ENCODE peak calls at places on chromosomes 6 and 20, in ten cellular contexts. E is pancreas, M is endothelial cell of umbilical vein, J is psoas muscle, X is K562, F is choroid plexus epithelial cell, T is GM23338, I is breast epithelium, U is stomach, Z is ascending aorta. D is an unnamed sample.

GRCh38 chr20:24735263-24735662 is 213.8 kb upstream of the CST7 start:
- DNase-seq in E (no peak), M (no peak), J (no peak), X (no peak), F (no peak), T (peak), I (no peak), U (no peak), Z (no peak), D (no peak)

GRCh38 chr6:157761331-157761921 is 61.6 kb upstream of the SNX9 start:
- DNase-seq in E (no peak), M (no peak), J (no peak), X (no peak), F (peak), T (no peak), I (no peak), U (no peak), Z (no peak), D (peak)

GRCh38 chr6:3759656-3760245 is 8.2 kb upstream of the PXDC1 start:
- DNase-seq in E (no peak), M (no peak), J (no peak), X (no peak), F (peak), T (no peak), I (no peak), U (no peak), Z (peak), D (peak)

GRCh38 chr20:43961541-43962471 is 47.2 kb downstream of the TOX2 start:
- DNase-seq in E (no peak), M (no peak), J (no peak), X (no peak), F (no peak), T (peak), I (no peak), U (no peak), Z (no peak), D (no peak)

GRCh38 chr6:30259140-30260035 is 46.2 kb upstream of the TRIM26 start:
- DNase-seq in E (peak), M (peak), J (peak), X (peak), F (peak), T (peak), I (peak), U (peak), Z (peak), D (peak)

GRCh38 chr6:69866351-69867074 is at the start of gene COL19A1:
- DNase-seq in E (peak), M (peak), J (peak), X (no peak), F (peak), T (peak), I (no peak), U (no peak), Z (no peak), D (peak)

GRCh38 chr20:57450931-57451330 is 59.7 kb downstream of the RBM38 start:
- DNase-seq in E (no peak), M (no peak), J (no peak), X (no peak), F (no peak), T (no peak), I (no peak), U (no peak), Z (no peak), D (no peak)

GRCh38 chr20:49825521-49826033 is 12.9 kb downstream of the SLC9A8 start:
- DNase-seq in E (no peak), M (no peak), J (peak), X (no peak), F (no peak), T (no peak), I (no peak), U (no peak), Z (no peak), D (no peak)

GRCh38 chr6:62808575-62809293 is 402.5 kb upstream of the FKBP1C start:
- DNase-seq in E (no peak), M (no peak), J (no peak), X (no peak), F (no peak), T (no peak), I (no peak), U (no peak), Z (no peak), D (no peak)

GRCh38 chr6:107115695-107116327 is 496 bp upstream of the BEND3 start:
- DNase-seq in E (peak), M (peak), J (peak), X (peak), F (peak), T (peak), I (no peak), U (peak), Z (peak), D (peak)

GRCh38 chr20:51380401-51381385 is 161.8 kb downstream of the NFATC2 start:
- DNase-seq in E (no peak), M (no peak), J (no peak), X (peak), F (peak), T (no peak), I (no peak), U (no peak), Z (no peak), D (no peak)

GRCh38 chr6:26217714-26218075 is 130.5 kb downstream of the HFE start:
- DNase-seq in E (no peak), M (no peak), J (no peak), X (no peak), F (peak), T (peak), I (no peak), U (no peak), Z (no peak), D (peak)

GRCh38 chr6:1608222-1608975 is 1.3 kb upstream of the FOXC1 start:
- DNase-seq in E (no peak), M (peak), J (no peak), X (no peak), F (no peak), T (peak), I (no peak), U (no peak), Z (no peak), D (peak)

GRCh38 chr20:63470410-63470809 is 2.0 kb downstream of the KCNQ2 start:
- DNase-seq in E (no peak), M (no peak), J (no peak), X (no peak), F (no peak), T (no peak), I (no peak), U (no peak), Z (no peak), D (no peak)

GRCh38 chr20:43925786-43926185 is 11.1 kb downstream of the TOX2 start:
- DNase-seq in E (no peak), M (peak), J (no peak), X (no peak), F (peak), T (no peak), I (no peak), U (no peak), Z (no peak), D (no peak)

GRCh38 chr6:106142876-106143431 is 56.8 kb downstream of the PRDM1 start:
- DNase-seq in E (no peak), M (no peak), J (no peak), X (no peak), F (no peak), T (no peak), I (no peak), U (no peak), Z (no peak), D (no peak)

GRCh38 chr6:133130863-133131262 is 110.3 kb upstream of the EYA4 start:
- DNase-seq in E (peak), M (no peak), J (peak), X (no peak), F (peak), T (no peak), I (peak), U (no peak), Z (no peak), D (peak)

GRCh38 chr6:43772571-43773049 is 2.6 kb downstream of the VEGFA start:
- DNase-seq in E (peak), M (peak), J (no peak), X (peak), F (peak), T (peak), I (no peak), U (peak), Z (no peak), D (peak)

GRCh38 chr6:135936606-135937005 is 85.1 kb downstream of the PDE7B start:
- DNase-seq in E (no peak), M (peak), J (no peak), X (no peak), F (peak), T (no peak), I (no peak), U (no peak), Z (no peak), D (peak)

GRCh38 chr6:135937126-135937525 is 85.6 kb downstream of the PDE7B start:
- DNase-seq in E (no peak), M (no peak), J (no peak), X (no peak), F (no peak), T (no peak), I (no peak), U (no peak), Z (no peak), D (no peak)

GRCh38 chr6:135935951-135936601 is 84.6 kb downstream of the PDE7B start:
- DNase-seq in E (no peak), M (no peak), J (no peak), X (no peak), F (peak), T (no peak), I (no peak), U (no peak), Z (no peak), D (peak)

DNA sequence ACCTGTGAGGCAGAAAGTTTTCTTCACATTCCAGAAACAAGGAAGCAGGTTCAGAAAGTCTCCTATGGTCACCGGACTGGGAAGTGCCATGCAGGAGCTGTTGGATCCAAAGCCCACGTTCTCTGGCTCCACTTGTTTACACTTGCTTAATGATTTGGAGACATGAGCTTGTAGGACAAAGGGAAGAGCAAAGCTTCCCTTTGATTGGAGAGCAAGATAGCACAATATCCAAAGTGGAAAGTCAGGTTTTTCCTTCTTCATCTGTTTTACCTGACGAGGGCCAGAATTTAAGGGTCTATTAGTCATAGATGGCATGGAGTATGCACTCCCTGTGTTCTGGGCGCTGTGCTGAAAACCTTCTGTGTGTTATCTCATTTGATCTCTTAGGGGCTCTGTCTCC is 81.2 kb downstream of the PDE7B start:
- DNase-seq in E (no peak), M (no peak), J (no peak), X (no peak), F (no peak), T (no peak), I (no peak), U (no peak), Z (no peak), D (no peak)
- H3K4me3 ChIP-seq in E (no peak), M (no peak), J (no peak), X (no peak), F (no peak), T (no peak), I (no peak), U (no peak), Z (no peak), D (no peak)

GRCh38 chr20:45392733-45393132 is 14.6 kb upstream of the TP53TG5 start:
- DNase-seq in E (no peak), M (no peak), J (no peak), X (no peak), F (no peak), T (peak), I (no peak), U (no peak), Z (no peak), D (no peak)
- TF ChIP-seq CTCF in E (no peak), M (no peak), J (no peak), X (no peak), F (peak), T (peak), I (no peak), U (no peak), Z (no peak), D (no peak)

GRCh38 chr6:52538252-52538905 is 38.5 kb downstream of the TRAM2 start:
- DNase-seq in E (no peak), M (no peak), J (no peak), X (no peak), F (no peak), T (no peak), I (no peak), U (no peak), Z (no peak), D (no peak)
- H3K4me3 ChIP-seq in E (no peak), M (no peak), J (no peak), X (no peak), F (no peak), T (no peak), I (no peak), U (no peak), Z (no peak), D (no peak)

DNA sequence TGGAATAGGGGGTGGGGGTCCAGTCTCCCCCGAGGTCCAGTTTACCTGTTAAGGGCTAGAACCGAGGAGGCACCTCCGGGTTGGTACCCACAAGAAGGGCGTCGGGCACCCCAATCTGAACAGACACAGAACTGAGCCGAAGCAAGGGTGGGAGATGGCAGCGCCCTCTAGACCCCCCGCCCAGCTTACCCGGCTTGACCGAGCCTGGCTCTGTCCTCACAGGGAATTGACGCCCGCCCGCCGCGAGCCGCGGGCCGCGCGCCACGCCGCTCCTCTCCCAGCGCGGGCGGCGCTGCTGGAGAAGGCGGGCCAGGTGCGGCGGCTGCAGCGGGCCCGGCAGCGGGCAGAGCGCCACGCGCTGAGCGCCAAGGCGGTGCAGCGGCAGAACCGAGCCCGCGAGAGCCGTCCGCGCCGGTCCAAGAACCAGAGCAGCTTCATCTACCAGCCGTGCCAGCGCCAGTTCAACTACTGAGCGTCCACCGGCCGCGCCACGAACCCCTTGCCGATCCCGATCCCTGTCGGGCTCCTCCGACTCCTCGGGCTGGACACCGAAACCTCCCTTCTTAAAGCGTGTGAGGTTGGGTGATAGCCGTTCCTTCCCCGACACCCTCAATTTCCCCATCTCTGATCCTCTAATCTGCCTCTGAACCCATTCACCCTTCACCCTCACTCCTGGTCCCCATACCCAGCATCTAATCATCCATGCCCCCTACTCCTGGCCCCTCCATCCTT is 5.9 kb downstream of the TP53INP2 start:
- DNase-seq in E (peak), M (peak), J (peak), X (no peak), F (peak), T (peak), I (no peak), U (peak), Z (peak), D (peak)
- TF ChIP-seq CTCF in E (no peak), M (peak), J (no peak), X (peak), F (no peak), T (peak), I (no peak), U (no peak), Z (no peak), D (peak)

GRCh38 chr20:59006167-59006863 is 739 bp downstream of the CTSZ start:
- DNase-seq in E (no peak), M (peak), J (peak), X (no peak), F (no peak), T (peak), I (no peak), U (no peak), Z (peak), D (no peak)

GRCh38 chr20:59004763-59005522 is 2.1 kb downstream of the CTSZ start:
- DNase-seq in E (peak), M (peak), J (peak), X (no peak), F (no peak), T (no peak), I (no peak), U (peak), Z (peak), D (no peak)

GRCh38 chr20:59004493-59004762 is 2.6 kb downstream of the CTSZ start:
- DNase-seq in E (peak), M (no peak), J (peak), X (no peak), F (no peak), T (no peak), I (no peak), U (peak), Z (peak), D (no peak)

GRCh38 chr20:59006864-59007757 is at the start of gene CTSZ:
- DNase-seq in E (peak), M (peak), J (peak), X (peak), F (peak), T (peak), I (no peak), U (peak), Z (peak), D (no peak)

GRCh38 chr20:59005523-59006166 is 1.4 kb downstream of the CTSZ start:
- DNase-seq in E (no peak), M (no peak), J (no peak), X (no peak), F (no peak), T (no peak), I (no peak), U (no peak), Z (peak), D (no peak)
- H3K4me3 ChIP-seq in E (peak), M (peak), J (peak), X (peak), F (no peak), T (peak), I (peak), U (peak), Z (peak), D (peak)

GRCh38 chr6:140980265-140980887 is 1152.3 kb upstream of the GJE1 start:
- DNase-seq in E (no peak), M (no peak), J (no peak), X (no peak), F (peak), T (peak), I (no peak), U (no peak), Z (no peak), D (peak)
- TF ChIP-seq CTCF in E (no peak), M (no peak), J (no peak), X (no peak), F (peak), T (peak), I (no peak), U (no peak), Z (no peak), D (no peak)

DNA sequence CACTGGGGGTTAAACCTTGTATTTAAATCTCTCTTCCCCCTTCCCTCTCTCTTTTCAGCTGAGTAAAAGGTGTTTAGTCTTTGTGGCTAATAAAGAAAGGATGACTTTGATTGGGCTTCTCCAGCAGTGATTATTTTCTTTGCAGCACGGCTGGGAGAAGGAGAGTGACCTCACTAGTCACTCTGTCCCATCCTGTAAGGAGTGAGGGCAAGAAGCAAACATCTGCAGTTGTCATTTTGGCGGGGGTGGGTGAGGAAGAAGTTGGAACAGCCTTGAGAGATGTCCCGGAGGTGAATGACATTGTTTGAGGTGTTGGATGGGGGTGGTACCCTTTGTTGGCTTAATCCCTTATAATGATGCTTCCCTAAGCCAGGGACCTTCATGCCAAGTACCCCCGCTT is 223.6 kb downstream of the EYA2 start:
- DNase-seq in E (no peak), M (no peak), J (no peak), X (no peak), F (no peak), T (no peak), I (no peak), U (no peak), Z (no peak), D (no peak)
- H3K4me3 ChIP-seq in E (no peak), M (no peak), J (no peak), X (no peak), F (no peak), T (no peak), I (no peak), U (no peak), Z (no peak), D (no peak)

DNA sequence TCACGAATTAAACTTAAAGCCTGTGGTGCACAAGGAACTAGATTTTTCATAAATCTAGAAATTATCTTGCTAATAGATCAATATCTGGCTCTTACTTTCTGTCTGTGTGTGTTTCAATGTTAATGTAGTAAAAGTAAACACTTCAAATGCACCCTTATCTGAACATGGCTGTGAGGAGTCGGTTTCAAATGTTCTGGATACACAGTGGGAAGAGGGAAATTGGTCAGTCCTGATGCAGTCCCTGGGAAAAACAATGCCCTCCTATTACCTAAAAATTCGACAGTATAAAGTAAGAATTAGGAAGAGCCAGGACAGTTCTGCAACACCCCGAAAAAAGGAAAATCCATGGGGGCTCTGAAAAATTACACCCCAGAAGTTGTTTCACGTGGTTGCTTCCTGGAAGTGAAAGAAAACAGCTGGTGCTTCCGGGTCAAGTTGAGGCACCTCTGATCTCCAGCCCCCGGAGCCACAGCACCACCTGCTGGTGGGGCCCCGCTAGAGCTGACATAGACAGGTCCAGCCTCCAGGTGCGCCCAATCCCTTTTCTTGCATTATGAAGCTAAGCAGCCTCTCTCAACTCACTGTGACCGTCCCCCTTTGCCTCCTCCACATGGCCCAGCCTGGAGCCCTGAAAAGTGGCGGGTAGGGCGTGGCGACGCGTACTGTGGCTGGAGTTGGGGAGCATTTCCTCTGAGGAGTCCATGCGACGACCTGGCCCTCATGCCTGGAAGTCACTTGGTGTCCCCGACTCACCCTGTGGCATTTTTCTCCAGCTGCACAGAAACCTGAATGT is 8.3 kb downstream of the SEMG2 start:
- DNase-seq in E (peak), M (no peak), J (no peak), X (peak), F (peak), T (peak), I (no peak), U (peak), Z (no peak), D (no peak)
- TF ChIP-seq CTCF in E (peak), M (peak), J (no peak), X (peak), F (peak), T (peak), I (peak), U (no peak), Z (no peak), D (peak)

D was measured in astrocyte of the spinal cord.